ENCODE peak calls at places on chromosomes 16 and 17, in eight cellular contexts. One of them, this sample, is unnamed.

GRCh38 chr16:80623376-80623775 is 82.6 kb downstream of the DYNLRB2 start:
- DNase-seq in fibroblast of the aortic adventitia: peak; percentile 51
- DNase-seq in gastrocnemius medialis: no peak
- DNase-seq in CD8-positive, alpha-beta T cell: no peak
- DNase-seq in RWPE2: no peak
- DNase-seq in lower lobe of right lung: no peak
- DNase-seq in bronchial epithelial cell: peak; percentile 27
- DNase-seq in neural crest cell: no peak
- DNase-seq in this sample: no peak

GRCh38 chr17:33596904-33597303 is 303.8 kb upstream of the ASIC2 start:
- DNase-seq in RWPE2: no peak
- DNase-seq in bronchial epithelial cell: no peak
- DNase-seq in lower lobe of right lung: no peak
- DNase-seq in neural crest cell: no peak
- DNase-seq in CD8-positive, alpha-beta T cell: no peak
- DNase-seq in fibroblast of the aortic adventitia: no peak
- DNase-seq in gastrocnemius medialis: no peak
- DNase-seq in this sample: no peak

GRCh38 chr16:68752602-68753001 is 15.5 kb downstream of the CDH1 start:
- DNase-seq in RWPE2: no peak
- DNase-seq in bronchial epithelial cell: no peak
- DNase-seq in gastrocnemius medialis: no peak
- DNase-seq in neural crest cell: no peak
- DNase-seq in CD8-positive, alpha-beta T cell: no peak
- DNase-seq in lower lobe of right lung: no peak
- DNase-seq in fibroblast of the aortic adventitia: no peak
- DNase-seq in this sample: no peak

GRCh38 chr17:66944365-66945203 is 19.9 kb upstream of the CACNG4 start:
- DNase-seq in gastrocnemius medialis: no peak
- DNase-seq in RWPE2: peak; percentile 29
- DNase-seq in fibroblast of the aortic adventitia: peak; percentile 30
- DNase-seq in bronchial epithelial cell: peak; percentile 14
- DNase-seq in CD8-positive, alpha-beta T cell: no peak
- DNase-seq in neural crest cell: no peak
- DNase-seq in lower lobe of right lung: no peak
- DNase-seq in this sample: no peak

GRCh38 chr16:1300664-1301476 is 8.6 kb upstream of the UBE2I start:
- DNase-seq in CD8-positive, alpha-beta T cell: peak; percentile 78
- DNase-seq in lower lobe of right lung: peak; percentile 84
- DNase-seq in RWPE2: no peak
- DNase-seq in gastrocnemius medialis: peak; percentile 17
- DNase-seq in fibroblast of the aortic adventitia: peak; percentile 32
- DNase-seq in bronchial epithelial cell: no peak
- DNase-seq in neural crest cell: peak; percentile 85
- DNase-seq in this sample: peak; percentile 93

GRCh38 chr17:66676421-66676820 is 158.5 kb upstream of the CACNG5 start:
- DNase-seq in lower lobe of right lung: peak; percentile 84
- DNase-seq in neural crest cell: no peak
- DNase-seq in CD8-positive, alpha-beta T cell: no peak
- DNase-seq in gastrocnemius medialis: peak; percentile 71
- DNase-seq in bronchial epithelial cell: peak; percentile 98
- DNase-seq in RWPE2: peak; percentile 96
- DNase-seq in fibroblast of the aortic adventitia: no peak
- DNase-seq in this sample: no peak

GRCh38 chr16:67326472-67327309 is at the start of the genes KCTD19 and LRRC36:
- DNase-seq in fibroblast of the aortic adventitia: no peak
- DNase-seq in bronchial epithelial cell: no peak
- DNase-seq in neural crest cell: peak; percentile 95
- DNase-seq in RWPE2: no peak
- DNase-seq in lower lobe of right lung: peak; percentile 84
- DNase-seq in gastrocnemius medialis: peak; percentile 1
- DNase-seq in CD8-positive, alpha-beta T cell: peak; percentile 75
- DNase-seq in this sample: peak; percentile 99

GRCh38 chr16:53821957-53822625 is 118.1 kb downstream of the FTO start:
- DNase-seq in RWPE2: no peak
- DNase-seq in neural crest cell: no peak
- DNase-seq in CD8-positive, alpha-beta T cell: no peak
- DNase-seq in lower lobe of right lung: no peak
- DNase-seq in gastrocnemius medialis: no peak
- DNase-seq in bronchial epithelial cell: peak; percentile 79
- DNase-seq in fibroblast of the aortic adventitia: peak; percentile 85
- DNase-seq in this sample: no peak

GRCh38 chr17:66351053-66351452 is 48.6 kb downstream of the PRKCA start:
- DNase-seq in fibroblast of the aortic adventitia: no peak
- DNase-seq in gastrocnemius medialis: peak; percentile 6
- DNase-seq in neural crest cell: no peak
- DNase-seq in RWPE2: no peak
- DNase-seq in CD8-positive, alpha-beta T cell: no peak
- DNase-seq in lower lobe of right lung: peak; percentile 79
- DNase-seq in bronchial epithelial cell: no peak
- DNase-seq in this sample: no peak

GRCh38 chr17:27663862-27664605 is 33.0 kb downstream of the LGALS9 start:
- DNase-seq in lower lobe of right lung: no peak
- DNase-seq in neural crest cell: no peak
- DNase-seq in RWPE2: peak; percentile 33
- DNase-seq in bronchial epithelial cell: no peak
- DNase-seq in gastrocnemius medialis: no peak
- DNase-seq in CD8-positive, alpha-beta T cell: no peak
- DNase-seq in fibroblast of the aortic adventitia: no peak
- DNase-seq in this sample: no peak

GRCh38 chr17:55303701-55304145 is 39.0 kb downstream of the HLF start:
- DNase-seq in fibroblast of the aortic adventitia: peak; percentile 51
- DNase-seq in lower lobe of right lung: no peak
- DNase-seq in RWPE2: no peak
- DNase-seq in CD8-positive, alpha-beta T cell: no peak
- DNase-seq in gastrocnemius medialis: no peak
- DNase-seq in bronchial epithelial cell: peak; percentile 38
- DNase-seq in neural crest cell: no peak
- DNase-seq in this sample: no peak

GRCh38 chr17:43907425-43907981 is at the start of gene MPP2:
- DNase-seq in neural crest cell: peak; percentile 77
- DNase-seq in gastrocnemius medialis: no peak
- DNase-seq in CD8-positive, alpha-beta T cell: peak; percentile 59
- DNase-seq in RWPE2: no peak
- DNase-seq in fibroblast of the aortic adventitia: peak; percentile 72
- DNase-seq in bronchial epithelial cell: peak; percentile 43
- DNase-seq in lower lobe of right lung: peak; percentile 58
- DNase-seq in this sample: peak; percentile 85
- TF ChIP-seq CTCF in neural crest cell: no peak
- TF ChIP-seq CTCF in gastrocnemius medialis: peak; percentile 12
- TF ChIP-seq CTCF in CD8-positive, alpha-beta T cell: no peak
- TF ChIP-seq CTCF in RWPE2: no peak
- TF ChIP-seq CTCF in fibroblast of the aortic adventitia: peak; percentile 38
- TF ChIP-seq CTCF in bronchial epithelial cell: peak; percentile 24
- TF ChIP-seq CTCF in lower lobe of right lung: peak; percentile 18
- TF ChIP-seq CTCF in this sample: no peak

GRCh38 chr17:59699218-59699617 is 8.0 kb downstream of the PTRH2 start:
- DNase-seq in gastrocnemius medialis: no peak
- DNase-seq in lower lobe of right lung: no peak
- DNase-seq in RWPE2: no peak
- DNase-seq in neural crest cell: no peak
- DNase-seq in fibroblast of the aortic adventitia: no peak
- DNase-seq in CD8-positive, alpha-beta T cell: no peak
- DNase-seq in bronchial epithelial cell: no peak
- DNase-seq in this sample: no peak

GRCh38 chr17:59696682-59697277 is 10.4 kb downstream of the PTRH2 start:
- DNase-seq in gastrocnemius medialis: no peak
- DNase-seq in bronchial epithelial cell: no peak
- DNase-seq in neural crest cell: no peak
- DNase-seq in lower lobe of right lung: no peak
- DNase-seq in fibroblast of the aortic adventitia: no peak
- DNase-seq in RWPE2: no peak
- DNase-seq in CD8-positive, alpha-beta T cell: no peak
- DNase-seq in this sample: no peak

GRCh38 chr17:59698143-59698542 is 9.1 kb downstream of the PTRH2 start:
- DNase-seq in neural crest cell: no peak
- DNase-seq in bronchial epithelial cell: no peak
- DNase-seq in gastrocnemius medialis: no peak
- DNase-seq in lower lobe of right lung: no peak
- DNase-seq in RWPE2: no peak
- DNase-seq in fibroblast of the aortic adventitia: no peak
- DNase-seq in CD8-positive, alpha-beta T cell: no peak
- DNase-seq in this sample: no peak

GRCh38 chr17:59702304-59702703 is 4.9 kb downstream of the PTRH2 start:
- DNase-seq in lower lobe of right lung: no peak
- DNase-seq in RWPE2: no peak
- DNase-seq in gastrocnemius medialis: no peak
- DNase-seq in CD8-positive, alpha-beta T cell: no peak
- DNase-seq in fibroblast of the aortic adventitia: no peak
- DNase-seq in bronchial epithelial cell: no peak
- DNase-seq in neural crest cell: no peak
- DNase-seq in this sample: no peak

DNA sequence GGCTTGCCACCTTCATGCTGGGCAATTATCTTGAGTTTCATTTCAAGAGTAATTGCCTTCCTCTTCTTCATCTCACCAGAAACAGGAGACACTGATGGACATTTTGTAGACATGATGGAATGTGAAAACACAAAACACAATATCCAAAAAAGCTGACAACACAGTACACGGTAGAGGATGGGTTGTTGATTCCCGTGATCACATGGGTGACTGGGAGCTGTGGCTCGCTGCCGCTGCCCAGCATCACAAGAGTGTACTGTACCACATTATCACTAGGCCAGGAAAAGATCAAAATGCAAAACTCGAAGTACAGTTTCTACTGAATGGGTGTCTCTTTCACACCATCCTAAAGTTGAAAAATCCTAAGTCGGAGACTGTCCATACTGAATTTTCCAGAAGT is 7.4 kb downstream of the PTRH2 start:
- DNase-seq in gastrocnemius medialis: no peak
- DNase-seq in neural crest cell: no peak
- DNase-seq in RWPE2: no peak
- DNase-seq in bronchial epithelial cell: no peak
- DNase-seq in CD8-positive, alpha-beta T cell: no peak
- DNase-seq in fibroblast of the aortic adventitia: no peak
- DNase-seq in lower lobe of right lung: no peak
- DNase-seq in this sample: no peak
- TF ChIP-seq CTCF in gastrocnemius medialis: no peak
- TF ChIP-seq CTCF in neural crest cell: no peak
- TF ChIP-seq CTCF in RWPE2: no peak
- TF ChIP-seq CTCF in bronchial epithelial cell: no peak
- TF ChIP-seq CTCF in CD8-positive, alpha-beta T cell: no peak
- TF ChIP-seq CTCF in fibroblast of the aortic adventitia: no peak
- TF ChIP-seq CTCF in lower lobe of right lung: no peak
- TF ChIP-seq CTCF in this sample: no peak

DNA sequence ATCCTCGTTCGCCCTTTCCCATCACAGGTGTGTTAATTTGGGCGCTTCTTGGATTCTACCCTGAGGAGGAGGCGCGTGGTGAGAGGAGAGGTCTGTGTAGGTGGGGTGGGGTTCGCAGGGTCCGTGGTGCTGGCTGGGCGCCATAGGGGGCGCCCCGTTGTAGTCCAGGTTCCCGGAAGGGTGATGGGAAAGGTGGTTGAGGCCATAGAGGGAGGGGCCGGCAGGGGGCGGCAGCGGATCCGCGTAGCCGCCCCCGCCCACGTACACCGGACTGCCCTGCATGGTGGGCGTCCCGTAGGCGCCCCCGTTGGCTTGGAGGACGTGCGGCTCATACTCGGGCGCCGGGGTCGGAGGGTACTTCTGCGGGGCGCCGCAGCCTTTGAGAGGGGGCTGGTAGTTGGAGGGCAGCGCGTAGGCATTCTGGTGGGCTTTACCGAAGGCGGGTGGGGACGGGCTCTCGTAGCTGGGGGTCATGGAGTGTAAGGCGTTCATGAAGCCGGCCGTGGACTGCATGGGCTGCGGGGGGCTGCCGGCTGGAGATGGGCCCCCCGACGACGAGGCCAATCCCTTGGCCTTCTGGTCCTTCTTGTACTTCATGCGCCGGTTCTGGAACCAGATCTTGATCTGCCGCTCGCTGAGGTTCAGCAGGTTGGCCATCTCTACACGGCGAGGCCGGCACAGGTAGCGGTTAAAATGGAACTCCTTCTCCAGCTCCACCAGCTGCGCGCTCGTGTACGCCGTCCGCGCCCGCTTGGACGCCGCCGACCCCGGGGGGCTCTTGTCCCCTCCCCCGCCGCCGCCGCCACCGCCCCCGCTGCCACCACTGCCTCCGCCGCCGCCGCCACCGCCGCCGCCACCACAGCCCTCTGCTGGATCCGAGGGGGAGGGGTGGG is 5.7 kb upstream of the HOXB2 start:
- DNase-seq in lower lobe of right lung: no peak
- DNase-seq in RWPE2: no peak
- DNase-seq in fibroblast of the aortic adventitia: no peak
- DNase-seq in CD8-positive, alpha-beta T cell: no peak
- DNase-seq in gastrocnemius medialis: no peak
- DNase-seq in neural crest cell: no peak
- DNase-seq in bronchial epithelial cell: no peak
- DNase-seq in this sample: no peak
- TF ChIP-seq CTCF in lower lobe of right lung: no peak
- TF ChIP-seq CTCF in RWPE2: no peak
- TF ChIP-seq CTCF in fibroblast of the aortic adventitia: peak; percentile 12
- TF ChIP-seq CTCF in CD8-positive, alpha-beta T cell: no peak
- TF ChIP-seq CTCF in gastrocnemius medialis: no peak
- TF ChIP-seq CTCF in neural crest cell: peak; percentile 49
- TF ChIP-seq CTCF in bronchial epithelial cell: peak; percentile 17
- TF ChIP-seq CTCF in this sample: peak; percentile 56

DNA sequence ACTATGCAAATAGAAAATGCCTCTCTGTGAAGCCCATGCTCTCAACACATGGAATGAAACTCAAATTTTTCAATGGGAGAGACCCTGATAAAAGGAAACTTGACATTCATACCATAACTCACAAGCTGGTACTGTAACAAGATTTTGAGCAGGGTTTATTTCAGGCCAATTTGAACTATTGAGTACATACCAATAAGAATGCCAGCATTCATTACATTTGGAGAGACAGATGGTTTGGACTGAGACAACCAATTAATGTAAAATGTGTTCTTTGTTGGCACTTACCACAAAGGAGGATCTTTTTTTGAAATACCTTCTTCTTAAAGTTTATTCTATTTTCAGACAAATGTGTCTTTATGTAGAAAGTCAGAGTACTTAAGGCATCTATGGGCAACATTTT is 1357.0 kb upstream of the GOT2 start:
- DNase-seq in neural crest cell: no peak
- DNase-seq in lower lobe of right lung: no peak
- DNase-seq in CD8-positive, alpha-beta T cell: no peak
- DNase-seq in RWPE2: no peak
- DNase-seq in bronchial epithelial cell: no peak
- DNase-seq in gastrocnemius medialis: no peak
- DNase-seq in fibroblast of the aortic adventitia: no peak
- DNase-seq in this sample: no peak
- TF ChIP-seq CTCF in neural crest cell: no peak
- TF ChIP-seq CTCF in lower lobe of right lung: no peak
- TF ChIP-seq CTCF in CD8-positive, alpha-beta T cell: no peak
- TF ChIP-seq CTCF in RWPE2: no peak
- TF ChIP-seq CTCF in bronchial epithelial cell: no peak
- TF ChIP-seq CTCF in gastrocnemius medialis: no peak
- TF ChIP-seq CTCF in fibroblast of the aortic adventitia: no peak
- TF ChIP-seq CTCF in this sample: no peak